ENCODE peak calls at places on chromosomes 3 and 15, in four cellular contexts. I is mesendoderm, V is H1, R is H9. E is an unnamed sample.

GRCh38 chr15:80455668-80456442 is 51.7 kb downstream of the ARNT2 start:
- DNase-seq in R (peak), V (no peak), I (peak), E (peak)

GRCh38 chr3:193843447-193844301 is 250.7 kb downstream of the OPA1 start:
- DNase-seq in V (no peak), I (no peak), R (no peak), E (no peak)

GRCh38 chr3:140438736-140439505 is 238.9 kb upstream of the TRIM42 start:
- DNase-seq in I (no peak), V (no peak), R (no peak), E (no peak)

GRCh38 chr15:59953392-59953883 is 50.7 kb upstream of the FOXB1 start:
- DNase-seq in I (no peak), V (no peak), R (no peak), E (no peak)

GRCh38 chr3:24355806-24356205 is 138.8 kb downstream of the THRB start:
- DNase-seq in V (no peak), R (no peak), I (no peak), E (no peak)

GRCh38 chr3:79367066-79367465 is 400.7 kb downstream of the ROBO1 start:
- DNase-seq in I (no peak), R (no peak), V (no peak), E (peak)

GRCh38 chr3:149243540-149243939 is 21.9 kb upstream of the CP start:
- DNase-seq in R (no peak), V (no peak), I (no peak), E (no peak)

GRCh38 chr15:67823371-67824156 is 1.7 kb upstream of the SKOR1 start:
- DNase-seq in V (no peak), I (no peak), R (no peak), E (no peak)

GRCh38 chr3:124569761-124570160 is 160.5 kb upstream of the UMPS start:
- DNase-seq in I (no peak), R (no peak), V (no peak), E (no peak)

GRCh38 chr3:146218880-146219866 is 31.7 kb downstream of the PLSCR4 start:
- DNase-seq in R (no peak), I (no peak), V (no peak), E (peak)

GRCh38 chr3:63528325-63529000 is 124.0 kb upstream of the SNTN start:
- DNase-seq in V (no peak), I (no peak), R (no peak), E (no peak)

GRCh38 chr15:73325191-73325980 is 43.4 kb downstream of the HCN4 start:
- DNase-seq in I (peak), V (no peak), R (peak), E (no peak)

GRCh38 chr15:80946576-80946975 is 43.0 kb downstream of the MESD start:
- DNase-seq in R (no peak), I (no peak), V (no peak), E (no peak)

GRCh38 chr3:194091141-194091540 is 44.8 kb upstream of the HES1 start:
- DNase-seq in I (peak), V (no peak), R (no peak), E (peak)

GRCh38 chr3:69342074-69342473 is 43.8 kb downstream of the FRMD4B start:
- DNase-seq in R (no peak), V (no peak), I (no peak), E (no peak)

GRCh38 chr15:73329501-73330200 is 39.1 kb downstream of the HCN4 start:
- DNase-seq in I (no peak), R (no peak), V (no peak), E (no peak)

GRCh38 chr3:77038468-77038927 is 1.4 kb upstream of the ROBO2 start:
- DNase-seq in R (peak), V (peak), I (peak), E (peak)

GRCh38 chr15:101613130-101614000 is 38.8 kb downstream of the TM2D3 start:
- DNase-seq in R (no peak), I (no peak), V (no peak), E (peak)

GRCh38 chr3:24060055-24060454 is 115.0 kb downstream of the NR1D2 start:
- DNase-seq in V (no peak), R (no peak), I (peak), E (peak)

GRCh38 chr3:105394177-105394576 is 27.5 kb downstream of the ALCAM start:
- DNase-seq in I (peak), R (peak), V (no peak), E (no peak)

GRCh38 chr3:9102240-9102841 is 139.1 kb upstream of the RAD18 start:
- DNase-seq in V (peak), R (peak), I (peak), E (no peak)

GRCh38 chr3:123296836-123297626 is 95.3 kb downstream of the SEC22A start:
- DNase-seq in R (no peak), I (no peak), V (no peak), E (no peak)

GRCh38 chr3:161915283-161915682 is 418.7 kb downstream of the OTOL1 start:
- DNase-seq in V (no peak), R (no peak), I (no peak), E (no peak)

GRCh38 chr15:90141646-90142045 is 39.4 kb upstream of the IDH2 start:
- DNase-seq in V (no peak), R (no peak), I (no peak), E (peak)

GRCh38 chr3:127722928-127723603 is 50.3 kb downstream of the ABTB1 start:
- DNase-seq in R (no peak), V (no peak), I (peak), E (peak)

DNA sequence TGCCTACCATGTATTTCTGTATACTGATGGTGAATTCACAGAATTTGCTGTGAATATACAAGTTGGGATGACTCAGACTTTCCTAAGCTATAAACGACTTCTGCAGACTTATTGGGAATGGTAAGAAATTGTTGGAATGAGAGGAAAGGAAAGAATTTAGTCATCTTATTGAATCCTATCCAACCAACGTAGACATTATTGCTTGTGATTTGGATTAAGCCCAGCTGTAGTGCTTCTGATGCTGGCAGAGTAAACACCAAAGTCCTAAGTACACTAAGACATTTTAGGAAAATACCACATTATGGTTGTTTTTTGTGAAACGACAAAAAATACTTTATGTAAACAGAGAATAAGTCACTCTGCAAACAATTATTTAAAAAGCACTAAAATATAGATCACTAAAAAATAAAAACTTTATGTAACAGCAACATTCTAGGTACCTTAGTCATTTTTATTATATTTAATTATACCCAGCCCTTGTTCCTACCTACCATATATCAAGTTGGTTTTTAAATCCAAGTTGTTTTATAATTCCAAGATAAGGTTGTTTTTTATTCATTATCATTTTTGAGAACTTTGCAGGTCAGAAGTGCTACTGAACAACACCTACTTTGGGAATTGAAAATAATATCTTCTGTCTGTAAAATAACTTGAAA is 99.2 kb upstream of the MLF1 start:
- DNase-seq in I (no peak), V (no peak), R (no peak), E (peak)
- H3K4ac ChIP-seq in I (no peak), V (no peak), R (no peak), E (no peak)

GRCh38 chr3:182959474-182960350 is 20.6 kb downstream of the DCUN1D1 start:
- DNase-seq in I (no peak), V (no peak), R (no peak), E (no peak)
- H4K5ac ChIP-seq in I (no peak), V (peak), R (no peak), E (no peak)

GRCh38 chr3:58059349-58060321 is 51.4 kb downstream of the FLNB start:
- DNase-seq in V (no peak), I (peak), R (no peak), E (peak)
- H3K4ac ChIP-seq in V (no peak), I (no peak), R (no peak), E (peak)

DNA sequence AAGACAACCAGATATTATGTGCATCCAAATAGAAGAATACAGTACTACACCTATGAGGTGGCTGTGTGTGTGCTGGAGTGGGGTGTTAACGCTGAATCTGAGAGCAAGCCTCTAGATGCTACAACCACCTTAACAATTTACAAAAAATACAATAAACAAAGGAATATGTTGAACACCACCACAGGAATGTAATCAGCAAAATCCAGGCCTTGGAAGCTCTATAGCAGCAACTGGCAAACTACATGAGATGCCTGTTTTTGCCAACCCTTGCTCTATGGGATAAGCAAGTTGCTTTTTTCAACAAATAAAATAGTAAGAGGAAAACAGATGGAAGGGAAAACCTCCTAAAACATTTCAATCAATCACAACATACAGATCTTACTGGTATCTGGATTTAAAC is 23.9 kb downstream of the SLTM start:
- DNase-seq in V (no peak), I (no peak), R (no peak), E (peak)
- H4K5ac ChIP-seq in V (no peak), I (no peak), R (no peak), E (no peak)

GRCh38 chr15:93362203-93362602 is 273.2 kb upstream of the RGMA start:
- DNase-seq in I (peak), V (no peak), R (peak), E (no peak)

GRCh38 chr15:93362821-93363220 is 273.8 kb upstream of the RGMA start:
- DNase-seq in I (peak), R (peak), V (no peak), E (no peak)

GRCh38 chr15:93359780-93360161 is 270.8 kb upstream of the RGMA start:
- DNase-seq in R (no peak), I (no peak), V (no peak), E (no peak)

GRCh38 chr15:93359037-93359779 is 270.2 kb upstream of the RGMA start:
- DNase-seq in V (no peak), I (no peak), R (no peak), E (no peak)

DNA sequence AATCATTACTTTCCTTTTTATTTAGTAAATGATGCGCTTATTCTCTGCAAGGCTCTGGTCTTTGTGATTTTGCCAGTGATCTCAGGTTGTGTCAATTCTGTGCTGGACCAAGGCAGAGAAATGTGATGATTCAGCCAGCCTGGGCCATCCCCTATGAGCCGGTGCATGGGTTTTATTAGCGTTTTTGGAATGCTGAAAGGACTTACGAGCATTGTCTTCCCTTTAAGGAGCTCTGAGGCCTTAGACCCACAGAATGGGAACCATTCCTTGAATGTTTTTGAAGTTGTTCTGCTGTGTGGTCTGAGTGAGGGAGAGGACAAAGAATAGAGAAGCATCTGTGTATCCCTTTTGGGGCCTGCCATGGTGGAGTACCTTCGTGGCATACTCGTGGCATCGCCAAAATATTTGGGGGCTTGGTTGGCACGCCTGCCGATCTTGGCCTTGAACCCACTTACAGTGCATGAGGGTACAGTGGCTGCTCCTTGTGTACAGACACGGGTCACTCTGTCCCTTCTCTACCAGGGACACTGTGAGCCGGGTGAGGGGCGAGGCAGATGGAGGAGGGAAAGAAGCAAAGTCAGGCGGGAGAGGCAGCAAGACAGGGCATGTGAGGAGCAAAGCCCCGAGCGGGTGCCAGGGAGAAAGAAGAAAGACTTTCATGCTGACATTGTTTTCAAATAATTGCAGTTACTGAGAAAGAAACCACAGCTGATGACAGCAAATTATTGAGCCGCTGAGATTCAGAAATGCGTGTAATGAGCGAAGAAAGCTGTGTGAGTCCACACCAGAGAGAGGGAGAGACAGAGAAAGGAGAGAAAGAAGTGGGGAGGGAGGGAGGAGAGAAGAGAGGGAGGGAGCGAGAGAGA is 269.4 kb upstream of the RGMA start:
- DNase-seq in V (no peak), I (no peak), R (no peak), E (no peak)
- H3K4ac ChIP-seq in V (no peak), I (no peak), R (no peak), E (no peak)

GRCh38 chr15:49096090-49096750 is 50.0 kb upstream of the SECISBP2L start:
- DNase-seq in R (no peak), V (no peak), I (no peak), E (no peak)
- H4K5ac ChIP-seq in R (no peak), V (no peak), I (no peak), E (no peak)

DNA sequence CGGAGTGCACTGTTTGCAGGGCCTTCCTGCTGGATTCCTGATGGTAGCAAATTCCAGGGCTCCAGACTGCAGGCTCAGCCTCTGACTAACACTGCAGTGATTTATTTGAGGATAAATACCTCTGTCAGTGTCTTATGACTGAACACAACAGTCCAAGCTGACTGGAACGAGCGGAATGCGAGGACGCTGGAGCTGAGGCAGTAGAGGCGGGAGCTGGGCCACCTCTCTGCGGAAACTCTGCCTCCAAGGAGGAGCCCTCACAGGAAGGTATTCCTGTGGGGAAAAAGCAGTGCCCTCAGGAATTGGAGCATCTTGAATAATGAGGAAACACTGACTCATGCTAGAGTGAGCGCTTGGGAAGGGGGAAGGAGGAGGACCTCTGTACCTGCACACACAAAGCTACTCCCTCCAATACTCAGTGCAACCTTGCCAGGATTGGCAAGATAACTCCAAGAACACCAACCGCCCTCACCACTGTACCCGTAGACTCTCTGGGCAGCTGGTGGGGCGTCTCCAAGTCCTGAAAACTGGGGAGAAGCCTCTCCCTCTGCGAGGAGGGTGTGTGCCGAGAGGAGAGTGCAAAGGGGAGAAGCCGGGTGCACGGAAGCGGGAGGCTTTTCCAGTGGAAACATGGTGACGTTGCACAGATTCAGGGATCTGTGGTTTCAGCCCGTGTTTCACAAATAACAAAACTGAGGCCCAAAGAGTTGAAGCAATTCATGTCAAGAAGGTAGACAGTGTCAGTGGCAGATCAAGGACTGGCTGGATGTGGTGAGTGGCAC is 43.0 kb downstream of the VGLL4 start:
- DNase-seq in I (peak), R (peak), V (peak), E (peak)
- H3K4ac ChIP-seq in I (peak), R (no peak), V (no peak), E (peak)

DNA sequence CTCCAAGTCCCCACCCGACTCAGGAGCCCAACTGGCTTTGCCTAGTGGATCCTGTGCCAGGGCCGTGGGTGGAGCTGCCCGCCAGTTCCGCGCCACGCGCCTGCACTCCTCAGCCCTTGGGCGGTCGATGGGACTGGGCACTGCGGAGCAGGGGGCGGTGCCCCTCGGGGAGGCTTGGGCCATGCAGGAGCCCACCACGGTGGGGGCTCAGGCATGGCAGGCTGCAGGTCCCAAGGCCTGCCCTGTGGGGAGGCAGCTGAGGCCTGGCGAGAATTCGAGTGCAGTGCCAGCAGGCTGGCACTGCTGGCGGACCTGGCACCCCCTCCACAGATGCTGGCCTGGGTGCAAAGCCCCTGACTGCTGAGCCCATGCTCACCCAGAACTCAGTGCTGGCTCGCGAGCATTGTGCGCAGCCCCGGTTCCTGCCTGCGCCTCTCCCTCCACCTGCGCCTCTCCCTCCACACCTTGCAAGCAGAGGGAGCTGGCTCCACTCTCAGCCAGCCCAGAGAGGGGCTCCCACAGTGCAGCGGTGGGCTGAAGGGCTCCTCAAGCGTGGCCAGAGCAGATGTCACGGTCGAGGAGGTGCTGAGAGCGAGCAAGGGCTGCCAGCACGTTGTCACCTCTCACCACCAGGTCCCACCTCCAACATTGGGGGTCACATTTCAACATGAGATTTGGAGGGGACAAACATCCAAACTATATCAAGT is 122.7 kb downstream of the USP13 start:
- DNase-seq in R (no peak), V (no peak), I (no peak), E (no peak)
- H4K5ac ChIP-seq in R (no peak), V (no peak), I (no peak), E (no peak)

DNA sequence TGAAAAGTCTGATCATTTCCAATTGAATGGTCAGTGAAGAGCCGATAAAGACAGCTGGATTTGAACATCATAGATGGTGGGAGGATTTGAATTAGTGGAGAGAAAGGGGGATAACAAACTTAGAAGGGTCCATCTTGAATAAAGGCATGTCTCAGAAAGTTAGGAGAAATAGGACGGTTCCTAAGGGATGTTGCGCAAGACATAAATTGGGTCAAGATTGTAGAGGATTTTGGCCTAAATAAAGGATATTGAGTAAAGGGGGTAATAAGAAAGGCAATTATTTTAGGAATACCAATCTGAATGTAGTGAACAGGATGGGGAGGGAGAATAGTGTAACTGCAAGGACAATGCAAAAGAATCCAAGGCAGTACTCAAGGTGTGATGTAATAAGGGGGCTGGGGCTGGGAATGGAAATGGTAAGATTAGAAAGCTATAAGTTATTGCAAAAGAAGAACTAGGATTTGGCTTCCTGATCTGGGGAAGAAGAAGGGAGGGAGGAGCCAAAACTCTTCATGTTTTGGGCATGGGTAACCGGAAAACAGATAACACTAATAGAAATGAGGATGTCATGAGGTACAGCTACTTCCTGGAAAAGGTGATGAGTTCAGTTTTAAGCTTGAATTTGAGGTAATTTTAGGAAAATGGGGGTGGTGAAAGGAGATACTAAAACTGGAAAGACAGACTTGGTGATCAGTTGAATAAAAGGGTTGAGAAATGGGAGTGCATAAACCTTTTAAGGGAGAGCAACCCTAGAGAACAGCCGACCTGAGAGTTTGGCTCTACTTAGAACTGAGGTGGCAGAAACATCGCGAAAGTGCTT is 17.3 kb upstream of the TRPC1 start:
- DNase-seq in R (no peak), V (no peak), I (no peak), E (no peak)
- H3K4ac ChIP-seq in R (no peak), V (no peak), I (no peak), E (no peak)